ENCODE peak calls at places on chromosomes 5 and 9, in nine cellular contexts. E, M, U, T, F, R, Y, G and J are unnamed samples.

GRCh38 chr9:131735238-131736181 is 4.4 kb downstream of the RAPGEF1 start:
- DNase-seq in U (peak; percentile 85), F (no peak), T (no peak), G (no peak), M (peak; percentile 34), E (no peak), Y (peak; percentile 82), R (no peak), J (no peak)

GRCh38 chr9:82354260-82354659 is 365.7 kb downstream of the SPATA31D1 start:
- DNase-seq in F (no peak), Y (peak; percentile 73), R (no peak), M (peak; percentile 97), G (no peak), E (no peak), T (no peak), U (no peak), J (no peak)

GRCh38 chr9:20220286-20220685 is 402.0 kb downstream of the MLLT3 start:
- DNase-seq in R (no peak), Y (no peak), M (no peak), U (no peak), E (no peak), T (no peak), G (no peak), F (no peak), J (no peak)

GRCh38 chr5:114412509-114413171 is 50.8 kb downstream of the KCNN2 start:
- DNase-seq in U (peak; percentile 58), F (no peak), M (peak; percentile 83), E (no peak), T (no peak), Y (no peak), G (peak; percentile 76), R (no peak), J (no peak)

GRCh38 chr5:54944364-54944763 is 41.0 kb downstream of the ESM1 start:
- DNase-seq in R (peak; percentile 50), E (no peak), U (peak; percentile 27), M (peak; percentile 30), F (peak; percentile 54), Y (peak; percentile 15), T (peak; percentile 65), G (peak; percentile 48), J (peak; percentile 25)

GRCh38 chr5:173197375-173197891 is 37.6 kb downstream of the NKX2-5 start:
- DNase-seq in U (no peak), T (no peak), R (no peak), E (no peak), F (no peak), G (peak; percentile 3), M (no peak), Y (no peak), J (no peak)

GRCh38 chr5:159417170-159417569 is 86.9 kb upstream of the IL12B start:
- DNase-seq in U (no peak), F (no peak), Y (no peak), M (no peak), T (no peak), R (no peak), G (no peak), E (no peak), J (no peak)

GRCh38 chr5:114658179-114658578 is 296.3 kb downstream of the KCNN2 start:
- DNase-seq in G (peak; percentile 7), M (no peak), T (no peak), Y (no peak), F (no peak), E (no peak), R (no peak), U (peak; percentile 62), J (no peak)

GRCh38 chr5:154653418-154653763 is 101.8 kb upstream of the LARP1 start:
- DNase-seq in M (no peak), T (no peak), U (peak; percentile 57), G (no peak), Y (no peak), F (no peak), R (no peak), E (no peak), J (no peak)

GRCh38 chr5:113043491-113043931 is 66.9 kb downstream of the DCP2 start:
- DNase-seq in R (peak; percentile 75), G (no peak), F (no peak), T (no peak), M (peak; percentile 51), Y (peak; percentile 38), U (peak; percentile 61), E (peak; percentile 70), J (peak; percentile 70)

GRCh38 chr9:98491231-98491651 is 217.5 kb downstream of the GABBR2 start:
- DNase-seq in F (no peak), U (no peak), M (no peak), E (no peak), Y (no peak), R (no peak), G (no peak), T (no peak), J (no peak)

GRCh38 chr5:11482011-11482410 is 422.2 kb downstream of the CTNND2 start:
- DNase-seq in M (peak; percentile 96), F (no peak), U (no peak), T (no peak), E (no peak), R (no peak), Y (no peak), G (peak; percentile 70), J (no peak)

GRCh38 chr5:56191646-56192045 is 41.5 kb downstream of the ANKRD55 start:
- DNase-seq in T (no peak), F (no peak), R (no peak), U (no peak), G (no peak), Y (no peak), M (no peak), E (no peak), J (no peak)

GRCh38 chr5:8581047-8581446 is 712.1 kb downstream of the MTRR start:
- DNase-seq in M (no peak), F (no peak), U (no peak), R (no peak), Y (no peak), G (no peak), E (no peak), T (no peak), J (no peak)

GRCh38 chr5:142531977-142532376 is 153.9 kb downstream of the FGF1 start:
- DNase-seq in G (no peak), Y (no peak), M (no peak), E (no peak), U (no peak), F (no peak), T (no peak), R (no peak), J (no peak)

DNA sequence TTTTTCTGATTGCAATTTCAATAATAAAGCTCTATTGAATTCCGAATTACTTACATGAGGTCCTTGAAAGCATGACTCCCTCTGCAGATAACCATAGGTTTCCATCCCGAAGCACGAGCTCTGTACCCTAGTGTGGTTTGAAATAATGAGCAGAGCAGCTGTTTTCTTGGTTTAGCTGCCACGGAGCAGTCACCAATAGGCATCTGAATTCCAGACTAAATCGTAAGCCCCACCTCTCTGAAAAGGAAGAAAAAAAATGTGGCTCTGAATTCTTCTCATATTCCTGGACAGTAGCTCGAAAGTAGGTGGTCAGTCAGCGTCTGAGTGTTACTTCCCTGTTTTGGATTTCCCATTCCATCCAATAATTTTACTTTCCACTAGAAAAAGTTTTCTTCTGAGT is 18.6 kb upstream of the GNE start:
- DNase-seq in Y (peak; percentile 92), R (peak; percentile 20), E (no peak), M (peak; percentile 90), T (no peak), F (no peak), U (peak; percentile 43), G (peak; percentile 94), J (no peak)
- H3K4me3 ChIP-seq in Y (peak overlapping the region; percentile 59), R (no peak overlapping the region), E (peak overlapping the region; percentile 9), M (peak overlapping the region; percentile 52), T (peak overlapping the region; percentile 2), F (no peak overlapping the region), U (no peak overlapping the region), G (no peak overlapping the region), J (no peak overlapping the region)

GRCh38 chr9:21998026-21998425 is 3.4 kb downstream of the CDKN2B-AS1 start:
- DNase-seq in F (no peak), Y (no peak), G (no peak), E (no peak), R (no peak), U (no peak), T (no peak), M (peak; percentile 32), J (no peak)

GRCh38 chr9:21995652-21996275 is 1.2 kb downstream of the CDKN2B-AS1 start:
- DNase-seq in G (peak; percentile 81), E (peak; percentile 59), F (peak; percentile 48), Y (peak; percentile 88), T (no peak), M (peak; percentile 65), U (peak; percentile 59), R (peak; percentile 56), J (peak; percentile 39)

GRCh38 chr9:21996438-21996837 is 1.8 kb downstream of the CDKN2B-AS1 start:
- DNase-seq in E (no peak), Y (no peak), U (no peak), F (no peak), G (no peak), T (no peak), M (no peak), R (peak; percentile 83), J (peak; percentile 52)

GRCh38 chr9:21997480-21997879 is 2.9 kb downstream of the CDKN2B-AS1 start:
- DNase-seq in E (no peak), G (no peak), F (no peak), U (no peak), T (no peak), M (no peak), R (no peak), Y (no peak), J (no peak)

DNA sequence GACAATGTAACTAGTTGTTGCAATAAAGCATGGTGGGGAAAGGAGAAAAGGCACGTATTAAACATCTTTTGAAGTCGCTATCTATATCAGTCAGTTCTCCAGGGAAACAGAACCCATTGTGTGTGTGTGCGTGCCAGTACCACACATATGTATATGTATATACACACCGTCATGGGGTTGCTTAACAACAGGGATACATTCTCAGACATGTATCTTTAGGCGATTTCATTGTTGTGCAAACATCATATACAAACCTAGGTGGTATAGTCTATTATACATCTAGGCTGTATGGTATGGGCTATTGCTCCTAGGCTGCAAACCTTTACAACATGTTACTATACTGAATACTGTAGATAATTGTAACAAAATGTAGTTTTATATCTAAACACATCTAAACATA is 2.3 kb downstream of the CDKN2B-AS1 start:
- DNase-seq in G (no peak), E (no peak), T (no peak), M (no peak), Y (no peak), R (peak; percentile 35), U (no peak), F (no peak), J (no peak)
- H3K27me3 ChIP-seq in G (peaks cover 15% of the 10 kb centered on the region), E (no peaks in the 10 kb centered on the region), T (no peaks in the 10 kb centered on the region), M (no peaks in the 10 kb centered on the region), Y (no peaks in the 10 kb centered on the region), R (peaks cover 92% of the 10 kb centered on the region), U (peaks cover 89% of the 10 kb centered on the region), F (no peaks in the 10 kb centered on the region), J (peaks cover 73% of the 10 kb centered on the region)

GRCh38 chr5:5145651-5146529 is 5.8 kb downstream of the ADAMTS16 start:
- DNase-seq in E (no peak), F (no peak), U (no peak), T (no peak), M (peak; percentile 96), G (peak; percentile 33), Y (peak; percentile 43), R (no peak), J (no peak)
- H3K4me3 ChIP-seq in E (no peak overlapping the region), F (no peak overlapping the region), U (no peak overlapping the region), T (no peak overlapping the region), M (peak overlapping the region; percentile 13), G (no peak overlapping the region), Y (peak overlapping the region; percentile 52), R (no peak overlapping the region), J (no peak overlapping the region)

DNA sequence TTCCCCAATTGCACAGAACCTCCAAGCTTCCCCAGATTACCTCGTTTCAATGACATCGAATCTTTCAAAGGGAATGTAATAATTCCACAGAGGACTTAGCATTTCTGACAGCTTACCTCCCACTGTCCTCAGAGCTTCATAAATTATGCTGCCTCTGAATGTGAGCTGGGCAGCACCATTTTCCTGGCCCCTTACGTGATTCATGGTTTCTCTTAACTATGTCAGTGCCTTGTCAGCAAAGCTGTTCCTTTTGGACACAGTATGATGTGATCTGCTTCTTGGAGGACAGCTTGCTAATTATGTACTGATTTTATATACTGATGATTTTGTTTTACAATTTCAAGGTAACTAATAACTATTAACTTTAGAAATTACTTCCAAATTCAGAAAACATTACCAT is 27.7 kb upstream of the SSBP2 start:
- DNase-seq in T (no peak), R (no peak), Y (no peak), M (peak; percentile 77), F (no peak), E (no peak), U (no peak), G (no peak), J (no peak)
- H3K27me3 ChIP-seq in T (no peaks in the 10 kb centered on the region), R (no peaks in the 10 kb centered on the region), Y (no peaks in the 10 kb centered on the region), M (no peaks in the 10 kb centered on the region), F (no peaks in the 10 kb centered on the region), E (no peaks in the 10 kb centered on the region), U (no peaks in the 10 kb centered on the region), G (no peaks in the 10 kb centered on the region), J (no peaks in the 10 kb centered on the region)